ENCODE peak calls at places on chromosome 15, in nine cellular contexts. J is tibial artery; S is NCI-H2081; O is DMS153; M is A549; G is NCI-H774; K is SIG-M5; B is bronchial epithelial cell; P is effector CD4-positive, alpha-beta T cell. R is an unnamed sample.

GRCh38 chr15:85500060-85500708 is 119.8 kb downstream of the AKAP13 start:
- DNase-seq in O (no peak), G (no peak), B (no peak), K (no peak), M (no peak), S (no peak), P (no peak), J (no peak), R (no peak)

GRCh38 chr15:50260969-50261496 is 4.5 kb downstream of the HDC start:
- DNase-seq in P (no peak), M (no peak), G (no peak), J (no peak), S (no peak), O (no peak), B (no peak), K (no peak), R (no peak)

GRCh38 chr15:40103124-40103858 is 5.4 kb downstream of the BMF start:
- DNase-seq in O (peak), J (peak), P (no peak), S (peak), K (no peak), M (no peak), G (peak), B (peak), R (no peak)

GRCh38 chr15:87707581-87708130 is 548.9 kb downstream of the NTRK3 start:
- DNase-seq in M (no peak), S (no peak), B (no peak), O (no peak), G (no peak), K (no peak), J (no peak), P (no peak), R (no peak)

GRCh38 chr15:56040081-56041035 is 46.9 kb upstream of the NEDD4 start:
- DNase-seq in S (peak), P (no peak), B (peak), G (peak), J (peak), K (no peak), O (peak), M (peak), R (peak)

GRCh38 chr15:53978248-53978906 is at the start of gene UNC13C:
- DNase-seq in G (peak), O (no peak), K (no peak), S (no peak), J (peak), M (peak), P (no peak), B (peak), R (no peak)

GRCh38 chr15:74784426-74784825 is 2.5 kb downstream of the CSK start:
- DNase-seq in M (no peak), B (no peak), K (no peak), S (no peak), J (no peak), P (no peak), G (no peak), O (no peak), R (peak)

GRCh38 chr15:55743615-55743978 is 645 bp upstream of the PRTG start:
- DNase-seq in M (peak), S (no peak), J (no peak), O (no peak), B (no peak), K (no peak), P (no peak), G (no peak), R (no peak)

GRCh38 chr15:85312925-85313324 is 67.5 kb upstream of the AKAP13 start:
- DNase-seq in K (no peak), O (no peak), S (no peak), J (no peak), P (no peak), M (no peak), B (no peak), G (no peak), R (peak)

GRCh38 chr15:68590721-68591389 is 12.1 kb downstream of the CORO2B start:
- DNase-seq in S (no peak), K (no peak), G (no peak), B (no peak), O (no peak), P (no peak), M (no peak), J (no peak), R (no peak)

GRCh38 chr15:74445816-74446763 is 12.3 kb upstream of the SEMA7A start:
- DNase-seq in G (no peak), J (no peak), M (no peak), S (no peak), O (no peak), P (no peak), K (no peak), B (no peak), R (no peak)

GRCh38 chr15:56871180-56871579 is 47.3 kb upstream of the TCF12 start:
- DNase-seq in S (no peak), M (peak), K (no peak), J (no peak), P (no peak), B (peak), O (no peak), G (no peak), R (no peak)

GRCh38 chr15:38059665-38060064 is 125.2 kb downstream of the TMCO5A start:
- DNase-seq in K (no peak), O (no peak), M (no peak), J (no peak), G (no peak), B (peak), S (no peak), P (no peak), R (no peak)

GRCh38 chr15:36844453-36845094 is 255.8 kb downstream of the MEIS2 start:
- DNase-seq in O (peak), K (no peak), B (no peak), M (no peak), P (no peak), S (peak), J (no peak), G (peak), R (no peak)

GRCh38 chr15:39247574-39247973 is 333.3 kb upstream of the THBS1 start:
- DNase-seq in P (no peak), K (no peak), O (no peak), J (no peak), B (no peak), M (no peak), S (no peak), G (no peak), R (no peak)

GRCh38 chr15:43541785-43542184 is 24.4 kb downstream of the MAP1A start:
- DNase-seq in B (peak), J (no peak), P (no peak), G (no peak), M (no peak), O (no peak), S (no peak), K (no peak), R (peak)

GRCh38 chr15:45551691-45552090 is 29.1 kb upstream of the SLC30A4 start:
- DNase-seq in O (no peak), J (no peak), K (no peak), G (no peak), B (peak), M (no peak), P (no peak), S (no peak), R (no peak)

GRCh38 chr15:99426431-99427105 is 139.2 kb upstream of the MEF2A start:
- DNase-seq in G (no peak), B (no peak), O (no peak), P (no peak), M (no peak), K (no peak), S (no peak), J (peak), R (no peak)

GRCh38 chr15:57146394-57147140 is 228.1 kb downstream of the TCF12 start:
- DNase-seq in P (no peak), O (peak), J (no peak), G (peak), S (peak), K (no peak), B (peak), M (peak), R (no peak)

GRCh38 chr15:95825672-95826387 is 504.7 kb upstream of the NR2F2 start:
- DNase-seq in M (no peak), G (no peak), K (no peak), O (peak), P (no peak), S (peak), J (no peak), B (no peak), R (no peak)

GRCh38 chr15:43230640-43231115 is 9.9 kb upstream of the EPB42 start:
- DNase-seq in B (no peak), O (no peak), J (peak), G (no peak), P (no peak), S (no peak), M (no peak), K (no peak), R (no peak)

GRCh38 chr15:91456251-91456718 is 356.2 kb downstream of the SV2B start:
- DNase-seq in G (no peak), P (no peak), O (no peak), M (no peak), B (peak), K (no peak), S (peak), J (no peak), R (no peak)

GRCh38 chr15:46309914-46310313 is 675.1 kb downstream of the SQOR start:
- DNase-seq in O (peak), P (no peak), B (no peak), G (peak), M (no peak), K (no peak), S (peak), J (no peak), R (no peak)

GRCh38 chr15:36940207-36940606 is 160.1 kb downstream of the MEIS2 start:
- DNase-seq in G (no peak), B (no peak), O (no peak), J (no peak), M (no peak), S (no peak), P (no peak), K (no peak), R (no peak)

GRCh38 chr15:20665653-20666052 is 124.1 kb upstream of the GOLGA6L6 start:
- DNase-seq in M (no peak), J (no peak), G (no peak), O (no peak), K (no peak), B (no peak), S (no peak), P (no peak), R (no peak)

GRCh38 chr15:36898522-36899126 is 201.7 kb downstream of the MEIS2 start:
- DNase-seq in M (no peak), G (no peak), B (no peak), O (no peak), K (no peak), P (no peak), J (no peak), S (no peak), R (no peak)

GRCh38 chr15:41122849-41123248 is 6.8 kb upstream of the INO80 start:
- DNase-seq in P (no peak), G (no peak), J (no peak), O (no peak), M (no peak), K (no peak), B (no peak), S (no peak), R (no peak)

GRCh38 chr15:50166216-50166615 is 15.8 kb upstream of the SLC27A2 start:
- DNase-seq in K (no peak), B (peak), G (no peak), J (no peak), S (no peak), P (no peak), O (no peak), M (peak), R (no peak)

GRCh38 chr15:78763796-78764241 is 47.4 kb downstream of the ADAMTS7 start:
- DNase-seq in S (no peak), P (no peak), B (no peak), K (no peak), M (no peak), O (no peak), J (peak), G (no peak), R (no peak)

GRCh38 chr15:71314956-71315537 is 199.8 kb downstream of the THSD4 start:
- DNase-seq in G (no peak), J (no peak), O (no peak), S (no peak), K (no peak), P (no peak), B (no peak), M (no peak), R (no peak)

GRCh38 chr15:85583404-85584390 is 203.3 kb downstream of the AKAP13 start:
- DNase-seq in J (no peak), M (no peak), P (peak), G (peak), B (peak), O (no peak), S (no peak), K (no peak), R (no peak)

GRCh38 chr15:58136731-58137130 is 1.4 kb upstream of the AQP9 start:
- DNase-seq in M (no peak), J (no peak), K (no peak), G (no peak), B (peak), O (no peak), S (no peak), P (no peak), R (no peak)

GRCh38 chr15:98907921-98908490 is 99.6 kb downstream of the PGPEP1L start:
- DNase-seq in O (no peak), P (no peak), J (no peak), S (no peak), M (no peak), K (no peak), G (no peak), B (no peak), R (no peak)

GRCh38 chr15:92524161-92524560 is 130.5 kb downstream of the ST8SIA2 start:
- DNase-seq in G (no peak), P (no peak), M (no peak), K (no peak), B (peak), J (no peak), S (no peak), O (no peak), R (no peak)

GRCh38 chr15:47570044-47570443 is 147.3 kb upstream of the SEMA6D start:
- DNase-seq in J (no peak), S (no peak), K (no peak), O (no peak), G (no peak), P (no peak), B (no peak), M (no peak), R (no peak)

GRCh38 chr15:74222231-74222511 is 14.0 kb upstream of the CCDC33 start:
- DNase-seq in O (no peak), S (no peak), K (no peak), P (no peak), J (no peak), M (no peak), B (no peak), G (no peak), R (no peak)

GRCh38 chr15:96276438-96277210 is 53.9 kb upstream of the NR2F2 start:
- DNase-seq in O (no peak), K (no peak), P (no peak), G (no peak), B (peak), J (no peak), M (no peak), S (no peak), R (no peak)

GRCh38 chr15:92645051-92645631 is 10.4 kb downstream of the FAM174B start:
- DNase-seq in G (no peak), B (no peak), J (no peak), O (peak), S (no peak), P (no peak), M (no peak), K (no peak), R (no peak)